ENCODE peak calls at places on chromosomes 12 and 14, in six cellular contexts. D, N, L, J, M and Z are unnamed samples.

GRCh38 chr14:76772300-76773187 is 11.3 kb downstream of the VASH1 start:
- DNase-seq in L (peak; percentile 85), D (no peak), M (no peak), J (peak; percentile 87), N (peak; percentile 56), Z (peak; percentile 67)

GRCh38 chr12:108312073-108312884 is 26.8 kb downstream of the CMKLR1 start:
- DNase-seq in M (no peak), N (no peak), J (no peak), D (no peak), L (no peak), Z (no peak)

GRCh38 chr12:70393787-70394519 is 27.9 kb downstream of the KCNMB4 start:
- DNase-seq in M (no peak), N (no peak), L (no peak), J (no peak), D (no peak), Z (no peak)

GRCh38 chr14:80264698-80265097 is 53.4 kb upstream of the DIO2 start:
- DNase-seq in M (no peak), L (no peak), N (no peak), D (no peak), J (no peak), Z (no peak)

GRCh38 chr12:128690641-128691040 is 133.1 kb downstream of the SLC15A4 start:
- DNase-seq in L (no peak), J (no peak), N (no peak), D (no peak), M (no peak), Z (no peak)

GRCh38 chr14:79961197-79961596 is 250.1 kb downstream of the DIO2 start:
- DNase-seq in J (no peak), L (no peak), D (no peak), N (no peak), M (no peak), Z (no peak)

GRCh38 chr14:26200675-26201074 is 397.2 kb downstream of the NOVA1 start:
- DNase-seq in N (no peak), L (no peak), D (no peak), M (no peak), J (no peak), Z (no peak)

GRCh38 chr12:111596985-111597730 is 2.0 kb downstream of the ATXN2 start:
- DNase-seq in J (peak; percentile 63), M (no peak), N (peak; percentile 59), D (peak; percentile 52), L (peak; percentile 87), Z (peak; percentile 76)

GRCh38 chr12:16359512-16360491 is 12.4 kb downstream of the MGST1 start:
- DNase-seq in J (peak; percentile 38), D (peak; percentile 41), M (no peak), N (peak; percentile 75), L (no peak), Z (peak; percentile 68)

GRCh38 chr14:61569783-61570182 is 125.5 kb upstream of the HIF1A start:
- DNase-seq in L (no peak), N (peak; percentile 92), J (peak; percentile 87), M (no peak), D (no peak), Z (no peak)

GRCh38 chr14:94768521-94769412 is 1.1 kb downstream of the GSC start:
- DNase-seq in N (no peak), J (no peak), D (no peak), M (no peak), L (no peak), Z (no peak)

GRCh38 chr12:106243620-106244019 is 4.2 kb downstream of the CKAP4 start:
- DNase-seq in M (no peak), L (no peak), J (no peak), D (no peak), N (no peak), Z (no peak)

GRCh38 chr14:106788534-106788933 is 1262.2 kb downstream of the TMEM121 start:
- DNase-seq in L (no peak), M (no peak), J (no peak), D (no peak), N (no peak), Z (no peak)

GRCh38 chr14:96511667-96512066 is 9.5 kb downstream of the PAPOLA start:
- DNase-seq in L (no peak), M (no peak), D (no peak), J (no peak), N (no peak), Z (no peak)

GRCh38 chr14:79641371-79641770 is 569.9 kb downstream of the DIO2 start:
- DNase-seq in N (no peak), L (no peak), M (no peak), J (no peak), D (no peak), Z (no peak)

GRCh38 chr14:44564908-44565307 is 57.8 kb upstream of the FSCB start:
- DNase-seq in M (no peak), J (no peak), N (no peak), L (no peak), D (no peak), Z (no peak)

GRCh38 chr12:12046401-12046800 is 24.3 kb upstream of the BCL2L14 start:
- DNase-seq in L (no peak), M (no peak), N (no peak), J (no peak), D (no peak), Z (no peak)

GRCh38 chr12:19826988-19827550 is 387.8 kb downstream of the AEBP2 start:
- DNase-seq in N (no peak), L (no peak), J (no peak), M (no peak), D (no peak), Z (no peak)

GRCh38 chr14:34649344-34649743 is 19.4 kb upstream of the SNX6 start:
- DNase-seq in J (no peak), L (no peak), M (no peak), N (no peak), D (no peak), Z (no peak)

GRCh38 chr14:44370727-44371126 is 136.4 kb downstream of the FSCB start:
- DNase-seq in D (no peak), N (no peak), L (no peak), J (no peak), M (no peak), Z (no peak)

GRCh38 chr12:9072481-9073038 is 43.2 kb downstream of the A2M start:
- DNase-seq in M (no peak), N (no peak), D (no peak), J (no peak), L (no peak), Z (no peak)

GRCh38 chr14:105389534-105389933 is 8.8 kb upstream of the TEX22 start:
- DNase-seq in M (no peak), D (no peak), J (peak; percentile 28), N (peak; percentile 29), L (no peak), Z (peak; percentile 27)

DNA sequence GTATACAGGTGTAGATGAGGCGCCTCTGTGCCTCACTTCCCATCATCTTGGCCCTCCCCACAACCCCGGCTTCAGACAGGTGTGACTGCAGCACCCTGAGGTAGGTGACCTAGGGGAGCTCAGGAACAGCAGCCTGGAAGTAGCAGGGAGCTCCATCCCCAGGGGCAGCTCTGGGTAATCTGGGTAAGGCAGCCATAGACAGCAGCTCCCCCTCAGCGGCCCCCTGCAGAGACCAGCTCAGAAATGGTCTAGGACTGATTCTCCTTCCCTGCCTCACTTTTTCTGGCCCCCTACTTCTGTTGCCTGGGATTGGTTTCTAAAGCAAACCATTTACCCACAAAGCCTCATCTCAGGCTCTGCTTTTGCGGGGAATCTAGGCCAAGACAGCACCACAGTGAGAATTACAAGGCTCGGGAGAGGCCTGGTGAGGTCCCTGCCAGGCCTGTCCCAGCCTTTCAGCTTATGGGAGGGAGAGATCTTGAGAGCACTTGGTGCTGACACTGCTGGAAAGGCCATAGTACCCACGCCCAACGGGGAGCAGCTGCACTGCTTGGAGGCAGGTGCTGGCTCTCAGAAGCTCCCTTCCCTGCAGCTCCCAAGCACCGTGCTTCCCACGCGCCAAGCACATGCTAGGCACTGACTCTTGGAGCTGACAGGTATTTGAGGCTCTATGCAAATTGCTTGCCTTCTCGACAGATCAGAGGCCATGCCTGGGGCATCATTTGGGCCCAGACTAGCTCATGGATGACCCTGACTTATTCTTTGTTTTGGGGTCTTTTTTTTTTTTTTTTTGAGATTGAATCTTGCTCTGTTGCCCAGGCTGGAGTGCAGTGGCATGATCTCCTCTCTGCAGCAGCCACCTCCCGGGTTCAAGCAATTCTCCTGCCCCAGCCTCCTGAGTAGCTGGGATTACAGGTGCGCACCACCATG is 45.1 kb upstream of the TRAF3 start:
- DNase-seq in N (peak; percentile 10), J (no peak), L (peak; percentile 64), M (no peak), D (no peak), Z (no peak)
- TF ChIP-seq POLR2A in N (no peak), J (no peak), L (no peak), M (no peak), D (no peak), Z (no peak)

GRCh38 chr12:122523846-122524718 is 2.7 kb downstream of the RSRC2 start:
- DNase-seq in D (no peak), L (no peak), M (no peak), N (no peak), J (no peak), Z (no peak)

GRCh38 chr12:122528582-122528981 is 1.5 kb downstream of the KNTC1 start:
- DNase-seq in M (no peak), J (no peak), N (no peak), L (no peak), D (no peak), Z (no peak)

GRCh38 chr12:122527478-122527944 is 462 bp downstream of the KNTC1 start:
- DNase-seq in J (no peak), D (peak; percentile 27), M (no peak), N (peak; percentile 36), L (no peak), Z (no peak)

GRCh38 chr12:122528992-122529391 is 1.9 kb downstream of the KNTC1 start:
- DNase-seq in N (no peak), M (no peak), J (no peak), D (no peak), L (no peak), Z (no peak)

GRCh38 chr12:122526683-122527477 is at the start of the genes KNTC1 and RSRC2:
- DNase-seq in L (peak; percentile 100), D (peak; percentile 99), M (peak; percentile 97), N (peak; percentile 99), J (peak; percentile 98), Z (peak; percentile 98)
- TF ChIP-seq POLR2A in L (no peak), D (peak; percentile 92), M (no peak), N (peak; percentile 93), J (no peak), Z (peak; percentile 95)

GRCh38 chr14:65210118-65210826 is 108.0 kb upstream of the MAX start:
- DNase-seq in L (no peak), D (no peak), M (no peak), N (no peak), J (no peak), Z (no peak)
- TF ChIP-seq POLR2A in L (no peak), D (no peak), M (no peak), N (no peak), J (no peak), Z (no peak)

DNA sequence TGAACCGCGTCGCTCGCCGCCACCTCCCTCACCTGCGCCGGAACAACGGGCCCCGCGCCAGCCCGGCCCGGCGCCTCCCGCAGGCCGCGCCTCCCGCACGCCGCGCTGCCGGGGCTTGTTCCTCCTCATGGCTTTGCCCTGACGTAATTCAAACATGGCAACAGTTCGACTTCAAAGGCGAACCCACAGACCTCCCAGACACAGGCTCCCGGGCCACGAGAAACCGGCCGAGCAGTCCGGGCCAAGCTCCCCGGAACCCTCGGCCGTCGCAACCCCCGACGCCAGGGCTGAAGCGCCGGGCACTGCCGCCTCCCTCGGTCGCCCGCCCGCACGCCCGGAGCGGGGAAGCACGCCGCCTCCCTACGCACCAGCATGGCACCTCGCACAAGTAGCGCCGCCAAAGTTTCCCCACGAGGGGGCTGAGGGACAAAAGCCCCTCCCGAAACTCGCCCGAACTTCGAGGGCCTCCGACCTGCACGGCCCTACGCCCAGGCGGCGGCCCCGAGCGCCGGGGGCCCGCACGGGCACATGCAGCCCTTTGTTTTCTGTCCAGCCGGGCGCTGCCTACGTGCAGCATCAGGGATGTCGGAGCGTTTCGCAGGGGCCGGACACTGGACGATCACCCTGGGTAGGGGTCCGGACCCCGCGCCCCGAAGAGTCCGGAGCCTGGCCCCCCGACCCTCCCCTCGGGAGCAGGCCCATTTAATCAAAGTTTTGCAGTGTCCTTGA is 1.7 kb downstream of the SINHCAF start:
- DNase-seq in L (peak; percentile 93), M (peak; percentile 45), D (peak; percentile 72), N (peak; percentile 84), J (peak; percentile 67), Z (peak; percentile 70)
- TF ChIP-seq POLR2A in L (no peak), M (no peak), D (peak; percentile 25), N (no peak), J (no peak), Z (peak; percentile 61)